ENCODE peak calls at places on chromosomes 16 and 17, in eight cellular contexts. One of them, this sample, is unnamed.

GRCh38 chr17:49835472-49835871 is 12.4 kb downstream of the TAC4 start:
- DNase-seq in KG1: no peak
- DNase-seq in AG04449: no peak
- DNase-seq in OCI-M1: no peak
- DNase-seq in CD4-positive, alpha-beta memory T cell: no peak
- DNase-seq in HT-29: no peak
- DNase-seq in NCI-H1092 treated with DMSO at 0.1 percent for 48 hours: no peak
- DNase-seq in C1 segment of cervical spinal cord: no peak
- DNase-seq in this sample: no peak

GRCh38 chr16:405548-406506 is 4.1 kb downstream of the DECR2 start:
- DNase-seq in C1 segment of cervical spinal cord: no peak
- DNase-seq in KG1: no peak
- DNase-seq in HT-29: no peak
- DNase-seq in AG04449: no peak
- DNase-seq in OCI-M1: peak; percentile 62
- DNase-seq in CD4-positive, alpha-beta memory T cell: no peak
- DNase-seq in NCI-H1092 treated with DMSO at 0.1 percent for 48 hours: no peak
- DNase-seq in this sample: no peak

GRCh38 chr16:13767215-13767614 is 152.7 kb upstream of the ERCC4 start:
- DNase-seq in KG1: no peak
- DNase-seq in HT-29: no peak
- DNase-seq in OCI-M1: no peak
- DNase-seq in CD4-positive, alpha-beta memory T cell: no peak
- DNase-seq in C1 segment of cervical spinal cord: no peak
- DNase-seq in AG04449: no peak
- DNase-seq in NCI-H1092 treated with DMSO at 0.1 percent for 48 hours: no peak
- DNase-seq in this sample: no peak

GRCh38 chr17:80364091-80364691 is 50.8 kb upstream of the ENDOV start:
- DNase-seq in C1 segment of cervical spinal cord: no peak
- DNase-seq in HT-29: peak; percentile 5
- DNase-seq in OCI-M1: peak; percentile 36
- DNase-seq in NCI-H1092 treated with DMSO at 0.1 percent for 48 hours: peak; percentile 2
- DNase-seq in CD4-positive, alpha-beta memory T cell: no peak
- DNase-seq in KG1: no peak
- DNase-seq in AG04449: no peak
- DNase-seq in this sample: peak; percentile 80

GRCh38 chr16:88352261-88353200 is 30.2 kb upstream of the ZNF469 start:
- DNase-seq in OCI-M1: no peak
- DNase-seq in NCI-H1092 treated with DMSO at 0.1 percent for 48 hours: no peak
- DNase-seq in C1 segment of cervical spinal cord: no peak
- DNase-seq in AG04449: no peak
- DNase-seq in KG1: no peak
- DNase-seq in HT-29: no peak
- DNase-seq in CD4-positive, alpha-beta memory T cell: no peak
- DNase-seq in this sample: peak; percentile 2

GRCh38 chr17:79046501-79047280 is 22.7 kb downstream of the C1QTNF1 start:
- DNase-seq in CD4-positive, alpha-beta memory T cell: no peak
- DNase-seq in OCI-M1: no peak
- DNase-seq in HT-29: no peak
- DNase-seq in NCI-H1092 treated with DMSO at 0.1 percent for 48 hours: no peak
- DNase-seq in AG04449: no peak
- DNase-seq in KG1: no peak
- DNase-seq in C1 segment of cervical spinal cord: no peak
- DNase-seq in this sample: no peak

GRCh38 chr16:57938936-57939871 is 31.7 kb downstream of the CNGB1 start:
- DNase-seq in NCI-H1092 treated with DMSO at 0.1 percent for 48 hours: no peak
- DNase-seq in OCI-M1: peak; percentile 15
- DNase-seq in CD4-positive, alpha-beta memory T cell: no peak
- DNase-seq in KG1: no peak
- DNase-seq in AG04449: peak; percentile 5
- DNase-seq in HT-29: peak; percentile 17
- DNase-seq in C1 segment of cervical spinal cord: peak; percentile 52
- DNase-seq in this sample: peak; percentile 89

GRCh38 chr17:73690581-73691135 is 46.4 kb upstream of the SDK2 start:
- DNase-seq in C1 segment of cervical spinal cord: no peak
- DNase-seq in AG04449: no peak
- DNase-seq in CD4-positive, alpha-beta memory T cell: no peak
- DNase-seq in OCI-M1: no peak
- DNase-seq in KG1: no peak
- DNase-seq in HT-29: no peak
- DNase-seq in NCI-H1092 treated with DMSO at 0.1 percent for 48 hours: no peak
- DNase-seq in this sample: no peak

GRCh38 chr17:40550608-40551007 is 14.7 kb downstream of the CCR7 start:
- DNase-seq in CD4-positive, alpha-beta memory T cell: no peak
- DNase-seq in HT-29: no peak
- DNase-seq in C1 segment of cervical spinal cord: no peak
- DNase-seq in KG1: no peak
- DNase-seq in OCI-M1: no peak
- DNase-seq in NCI-H1092 treated with DMSO at 0.1 percent for 48 hours: no peak
- DNase-seq in AG04449: peak; percentile 73
- DNase-seq in this sample: no peak

GRCh38 chr16:4316732-4317461 is 1.0 kb downstream of the GLIS2 start:
- DNase-seq in OCI-M1: no peak
- DNase-seq in CD4-positive, alpha-beta memory T cell: no peak
- DNase-seq in C1 segment of cervical spinal cord: peak; percentile 79
- DNase-seq in AG04449: no peak
- DNase-seq in HT-29: peak; percentile 66
- DNase-seq in KG1: no peak
- DNase-seq in NCI-H1092 treated with DMSO at 0.1 percent for 48 hours: peak; percentile 74
- DNase-seq in this sample: no peak

GRCh38 chr16:27098366-27099050 is 31.8 kb downstream of the C16orf82 start:
- DNase-seq in OCI-M1: peak; percentile 92
- DNase-seq in NCI-H1092 treated with DMSO at 0.1 percent for 48 hours: no peak
- DNase-seq in KG1: no peak
- DNase-seq in HT-29: no peak
- DNase-seq in CD4-positive, alpha-beta memory T cell: no peak
- DNase-seq in C1 segment of cervical spinal cord: no peak
- DNase-seq in AG04449: no peak
- DNase-seq in this sample: no peak

GRCh38 chr17:81831957-81832607 is 1.0 kb downstream of the MCRIP1 start:
- DNase-seq in OCI-M1: peak; percentile 59
- DNase-seq in C1 segment of cervical spinal cord: no peak
- DNase-seq in KG1: no peak
- DNase-seq in CD4-positive, alpha-beta memory T cell: peak; percentile 55
- DNase-seq in HT-29: no peak
- DNase-seq in AG04449: no peak
- DNase-seq in NCI-H1092 treated with DMSO at 0.1 percent for 48 hours: peak; percentile 51
- DNase-seq in this sample: peak; percentile 63

GRCh38 chr16:81480856-81481821 is 36.5 kb downstream of the CMIP start:
- DNase-seq in KG1: peak; percentile 84
- DNase-seq in OCI-M1: peak; percentile 98
- DNase-seq in HT-29: no peak
- DNase-seq in AG04449: no peak
- DNase-seq in C1 segment of cervical spinal cord: peak; percentile 62
- DNase-seq in CD4-positive, alpha-beta memory T cell: no peak
- DNase-seq in NCI-H1092 treated with DMSO at 0.1 percent for 48 hours: peak; percentile 15
- DNase-seq in this sample: no peak

GRCh38 chr17:45703348-45703747 is 80.8 kb upstream of the CRHR1 start:
- DNase-seq in OCI-M1: no peak
- DNase-seq in NCI-H1092 treated with DMSO at 0.1 percent for 48 hours: no peak
- DNase-seq in HT-29: no peak
- DNase-seq in AG04449: no peak
- DNase-seq in C1 segment of cervical spinal cord: no peak
- DNase-seq in CD4-positive, alpha-beta memory T cell: no peak
- DNase-seq in KG1: no peak
- DNase-seq in this sample: peak; percentile 19

GRCh38 chr17:68909066-68909465 is 46.1 kb downstream of the ABCA8 start:
- DNase-seq in CD4-positive, alpha-beta memory T cell: no peak
- DNase-seq in KG1: peak; percentile 30
- DNase-seq in OCI-M1: peak; percentile 92
- DNase-seq in AG04449: peak; percentile 89
- DNase-seq in NCI-H1092 treated with DMSO at 0.1 percent for 48 hours: no peak
- DNase-seq in HT-29: peak; percentile 34
- DNase-seq in C1 segment of cervical spinal cord: peak; percentile 10
- DNase-seq in this sample: peak; percentile 95

GRCh38 chr16:89412811-89413210 is 77.5 kb downstream of the ANKRD11 start:
- DNase-seq in OCI-M1: no peak
- DNase-seq in AG04449: no peak
- DNase-seq in HT-29: no peak
- DNase-seq in CD4-positive, alpha-beta memory T cell: no peak
- DNase-seq in C1 segment of cervical spinal cord: no peak
- DNase-seq in KG1: no peak
- DNase-seq in NCI-H1092 treated with DMSO at 0.1 percent for 48 hours: no peak
- DNase-seq in this sample: no peak

GRCh38 chr17:73646409-73647305 is 2.4 kb upstream of the SDK2 start:
- DNase-seq in OCI-M1: no peak
- DNase-seq in CD4-positive, alpha-beta memory T cell: no peak
- DNase-seq in HT-29: no peak
- DNase-seq in NCI-H1092 treated with DMSO at 0.1 percent for 48 hours: peak; percentile 19
- DNase-seq in AG04449: no peak
- DNase-seq in KG1: no peak
- DNase-seq in C1 segment of cervical spinal cord: no peak
- DNase-seq in this sample: no peak

GRCh38 chr16:73364413-73364812 is 316.5 kb upstream of the ZFHX3 start:
- DNase-seq in AG04449: no peak
- DNase-seq in OCI-M1: no peak
- DNase-seq in CD4-positive, alpha-beta memory T cell: no peak
- DNase-seq in HT-29: no peak
- DNase-seq in KG1: no peak
- DNase-seq in C1 segment of cervical spinal cord: no peak
- DNase-seq in NCI-H1092 treated with DMSO at 0.1 percent for 48 hours: no peak
- DNase-seq in this sample: no peak

GRCh38 chr17:10477701-10478100 is 8.3 kb upstream of the MYH4 start:
- DNase-seq in KG1: no peak
- DNase-seq in AG04449: no peak
- DNase-seq in HT-29: no peak
- DNase-seq in C1 segment of cervical spinal cord: no peak
- DNase-seq in CD4-positive, alpha-beta memory T cell: no peak
- DNase-seq in NCI-H1092 treated with DMSO at 0.1 percent for 48 hours: no peak
- DNase-seq in OCI-M1: no peak
- DNase-seq in this sample: no peak

GRCh38 chr17:60327122-60327869 is 64.6 kb downstream of the USP32 start:
- DNase-seq in C1 segment of cervical spinal cord: peak; percentile 35
- DNase-seq in NCI-H1092 treated with DMSO at 0.1 percent for 48 hours: no peak
- DNase-seq in AG04449: no peak
- DNase-seq in OCI-M1: no peak
- DNase-seq in HT-29: no peak
- DNase-seq in KG1: no peak
- DNase-seq in CD4-positive, alpha-beta memory T cell: no peak
- DNase-seq in this sample: no peak

GRCh38 chr16:79658301-79659001 is 57.9 kb upstream of the MAF start:
- DNase-seq in C1 segment of cervical spinal cord: no peak
- DNase-seq in OCI-M1: no peak
- DNase-seq in AG04449: no peak
- DNase-seq in KG1: no peak
- DNase-seq in HT-29: peak; percentile 40
- DNase-seq in NCI-H1092 treated with DMSO at 0.1 percent for 48 hours: no peak
- DNase-seq in CD4-positive, alpha-beta memory T cell: no peak
- DNase-seq in this sample: peak; percentile 98

GRCh38 chr17:68491864-68492263 is 20.4 kb upstream of the PRKAR1A start:
- DNase-seq in C1 segment of cervical spinal cord: no peak
- DNase-seq in CD4-positive, alpha-beta memory T cell: no peak
- DNase-seq in NCI-H1092 treated with DMSO at 0.1 percent for 48 hours: no peak
- DNase-seq in OCI-M1: no peak
- DNase-seq in AG04449: no peak
- DNase-seq in HT-29: no peak
- DNase-seq in KG1: no peak
- DNase-seq in this sample: peak; percentile 64

GRCh38 chr16:13919330-13919682 is 648 bp upstream of the ERCC4 start:
- DNase-seq in CD4-positive, alpha-beta memory T cell: peak; percentile 54
- DNase-seq in NCI-H1092 treated with DMSO at 0.1 percent for 48 hours: peak; percentile 80
- DNase-seq in HT-29: peak; percentile 57
- DNase-seq in C1 segment of cervical spinal cord: no peak
- DNase-seq in AG04449: no peak
- DNase-seq in KG1: no peak
- DNase-seq in OCI-M1: peak; percentile 88
- DNase-seq in this sample: peak; percentile 52

GRCh38 chr17:40340880-40341807 is 23.4 kb downstream of the GJD3 start:
- DNase-seq in CD4-positive, alpha-beta memory T cell: peak; percentile 84
- DNase-seq in OCI-M1: peak; percentile 94
- DNase-seq in C1 segment of cervical spinal cord: peak; percentile 53
- DNase-seq in KG1: no peak
- DNase-seq in AG04449: no peak
- DNase-seq in NCI-H1092 treated with DMSO at 0.1 percent for 48 hours: peak; percentile 52
- DNase-seq in HT-29: peak; percentile 86
- DNase-seq in this sample: peak; percentile 61

GRCh38 chr17:9936075-9936474 is 31.0 kb upstream of the RCVRN start:
- DNase-seq in C1 segment of cervical spinal cord: no peak
- DNase-seq in OCI-M1: no peak
- DNase-seq in NCI-H1092 treated with DMSO at 0.1 percent for 48 hours: no peak
- DNase-seq in KG1: no peak
- DNase-seq in HT-29: no peak
- DNase-seq in AG04449: no peak
- DNase-seq in CD4-positive, alpha-beta memory T cell: no peak
- DNase-seq in this sample: no peak